ENCODE peak calls at places on chromosomes 3 and 15, in five cellular contexts. L, U, N, Z and M are unnamed samples.

GRCh38 chr15:47184405-47185221 is 532.7 kb upstream of the SEMA6D start:
- DNase-seq in L (peak; percentile 23), U (no peak), N (peak; percentile 19), Z (no peak), M (no peak)

GRCh38 chr15:28125673-28126651 is 26.8 kb upstream of the OCA2 start:
- DNase-seq in L (no peak), U (no peak), N (peak; percentile 85), Z (no peak), M (no peak)

GRCh38 chr3:25843332-25843731 is 53.4 kb downstream of the OXSM start:
- DNase-seq in L (no peak), Z (no peak), N (no peak), U (no peak), M (no peak)

GRCh38 chr3:47283193-47283537 is 421 bp downstream of the KLHL18 start:
- DNase-seq in Z (no peak), U (no peak), N (peak; percentile 26), L (no peak), M (no peak)

GRCh38 chr3:171811059-171811912 is 1.0 kb upstream of the PLD1 start:
- DNase-seq in L (no peak), U (no peak), Z (no peak), N (no peak), M (no peak)

GRCh38 chr3:13505147-13506130 is 25.3 kb downstream of the HDAC11 start:
- DNase-seq in U (no peak), N (no peak), Z (no peak), L (no peak), M (no peak)

GRCh38 chr3:50724831-50725230 is 50.1 kb downstream of the DOCK3 start:
- DNase-seq in Z (no peak), U (no peak), L (no peak), N (no peak), M (no peak)

GRCh38 chr3:80688814-80689213 is 921.0 kb upstream of the ROBO1 start:
- DNase-seq in U (no peak), L (no peak), Z (no peak), N (peak; percentile 79), M (no peak)

GRCh38 chr15:45023659-45024320 is 795 bp downstream of the SORD start:
- DNase-seq in Z (no peak), L (no peak), U (no peak), N (no peak), M (no peak)

GRCh38 chr3:46208167-46208704 is at the start of gene CCR1:
- DNase-seq in L (no peak), U (peak; percentile 44), N (no peak), Z (no peak), M (peak; percentile 44)